ENCODE peak calls at places on chromosomes 3 and 15, in eight cellular contexts. T is NCI-H2171 treated with DMSO at 0.1 percent for 48 hours, H is B cell, F is NCI-H748 treated with DMSO at 0.1 percent for 48 hours, I is dorsolateral prefrontal cortex, M is NCI-H69, Q is astrocyte of the spinal cord, G is RWPE1. Z is an unnamed sample.

GRCh38 chr3:68057637-68058320 is 403.4 kb upstream of the SUCLG2 start:
- DNase-seq in T (no peak), H (no peak), F (no peak), I (no peak), M (no peak), Q (no peak), G (no peak), Z (no peak)

GRCh38 chr15:92383528-92384326 is 10.0 kb upstream of the ST8SIA2 start:
- DNase-seq in T (no peak), H (no peak), F (no peak), I (no peak), M (no peak), Q (no peak), G (no peak), Z (peak)

GRCh38 chr3:43770426-43771103 is 79.8 kb downstream of the ABHD5 start:
- DNase-seq in T (no peak), H (no peak), F (no peak), I (no peak), M (peak), Q (no peak), G (no peak), Z (no peak)

GRCh38 chr3:63386568-63386967 is 108.5 kb downstream of the SYNPR start:
- DNase-seq in T (no peak), H (no peak), F (no peak), I (no peak), M (peak), Q (no peak), G (no peak), Z (no peak)

GRCh38 chr3:184472723-184473419 is 88.7 kb upstream of the EPHB3 start:
- DNase-seq in T (no peak), H (peak), F (no peak), I (no peak), M (no peak), Q (no peak), G (no peak), Z (no peak)

GRCh38 chr15:74340139-74340538 is 27.3 kb downstream of the CYP11A1 start:
- DNase-seq in T (no peak), H (peak), F (no peak), I (no peak), M (no peak), Q (no peak), G (peak), Z (no peak)

GRCh38 chr3:8660271-8660731 is 15.7 kb upstream of the SSUH2 start:
- DNase-seq in T (no peak), H (no peak), F (no peak), I (no peak), M (no peak), Q (peak), G (no peak), Z (no peak)

GRCh38 chr3:103410231-103410630 is 975.4 kb downstream of the ZPLD1 start:
- DNase-seq in T (no peak), H (no peak), F (no peak), I (no peak), M (no peak), Q (no peak), G (no peak), Z (no peak)

GRCh38 chr3:188170461-188171459 is 16.8 kb downstream of the LPP start:
- DNase-seq in T (no peak), H (no peak), F (no peak), I (no peak), M (no peak), Q (no peak), G (peak), Z (no peak)

GRCh38 chr3:115217678-115218451 is 70.8 kb upstream of the ZBTB20 start:
- DNase-seq in T (peak), H (no peak), F (peak), I (no peak), M (peak), Q (peak), G (peak), Z (peak)

GRCh38 chr15:100169615-100170279 is 172.0 kb downstream of the ADAMTS17 start:
- DNase-seq in T (no peak), H (no peak), F (no peak), I (no peak), M (no peak), Q (no peak), G (no peak), Z (no peak)

GRCh38 chr3:184825456-184825855 is 13.5 kb downstream of the VPS8 start:
- DNase-seq in T (no peak), H (no peak), F (no peak), I (no peak), M (no peak), Q (no peak), G (no peak), Z (no peak)